ENCODE peak calls at places on chromosomes 6 and 20, in eight cellular contexts. W is COR-L47; C is head of caudate nucleus; M is stimulated activated CD8-positive, alpha-beta memory T cell treated with anti-CD3 and anti-CD28 coated beads, Interleukin-4, amount 100 ng/mL, for 24 hours; S is C1 segment of cervical spinal cord; L is progenitor cell of endocrine pancreas; A is type B pancreatic cell; R is cardiac muscle cell. B is an unnamed sample.

GRCh38 chr6:117156701-117157100 is 108.7 kb upstream of the VGLL2 start:
- DNase-seq in A (no peak), M (no peak), W (no peak), C (no peak), R (no peak), L (no peak), S (no peak), B (no peak)

GRCh38 chr6:159754959-159755914 is 6.6 kb upstream of the ACAT2 start:
- DNase-seq in A (no peak), M (no peak), R (no peak), C (peak; percentile 32), S (no peak), L (no peak), W (no peak), B (no peak)

GRCh38 chr20:63139369-63139768 is 76.6 kb downstream of the YTHDF1 start:
- DNase-seq in S (no peak), R (no peak), L (no peak), M (no peak), A (no peak), W (no peak), C (no peak), B (no peak)

GRCh38 chr6:98641929-98642328 is 192.4 kb upstream of the POU3F2 start:
- DNase-seq in C (peak; percentile 36), R (no peak), W (no peak), A (no peak), M (no peak), S (peak; percentile 37), L (no peak), B (no peak)

GRCh38 chr6:97689078-97689754 is 406.2 kb upstream of the MMS22L start:
- DNase-seq in C (no peak), W (no peak), M (no peak), A (no peak), L (no peak), R (no peak), S (no peak), B (no peak)

GRCh38 chr20:10239954-10240353 is 21.3 kb downstream of the SNAP25 start:
- DNase-seq in L (no peak), W (peak; percentile 25), R (peak; percentile 72), C (no peak), M (no peak), S (no peak), A (no peak), B (peak; percentile 50)

GRCh38 chr20:32807706-32808105 is 12.0 kb upstream of the MAPRE1 start:
- DNase-seq in C (no peak), W (no peak), R (no peak), A (no peak), S (no peak), L (no peak), M (no peak), B (no peak)

GRCh38 chr6:163872335-163872734 is 457.8 kb downstream of the QKI start:
- DNase-seq in C (no peak), A (no peak), S (no peak), L (no peak), W (no peak), M (no peak), R (peak; percentile 93), B (no peak)

GRCh38 chr20:2750343-2751251 is 49.8 kb downstream of the CPXM1 start:
- DNase-seq in W (peak; percentile 17), A (no peak), S (no peak), C (no peak), R (peak; percentile 67), L (no peak), M (no peak), B (no peak)

GRCh38 chr20:35004051-35004725 is 48.5 kb downstream of the MYH7B start:
- DNase-seq in M (no peak), C (no peak), A (no peak), W (no peak), S (no peak), R (no peak), L (no peak), B (no peak)

GRCh38 chr6:114569643-114570042 is 226.8 kb upstream of the HS3ST5 start:
- DNase-seq in R (no peak), L (no peak), W (no peak), C (no peak), S (no peak), A (no peak), M (no peak), B (no peak)

GRCh38 chr20:25276533-25277050 is 28.7 kb downstream of the PYGB start:
- DNase-seq in C (no peak), R (no peak), A (no peak), S (no peak), L (no peak), W (no peak), M (no peak), B (no peak)

GRCh38 chr20:49497217-49497560 is 14.7 kb upstream of the KCNB1 start:
- DNase-seq in A (no peak), L (no peak), W (no peak), R (peak; percentile 30), M (no peak), S (no peak), C (no peak), B (no peak)

GRCh38 chr20:2751347-2751867 is 49.0 kb downstream of the CPXM1 start:
- DNase-seq in L (no peak), S (no peak), W (no peak), R (no peak), M (no peak), C (no peak), A (no peak), B (no peak)

GRCh38 chr6:148166339-148166949 is 176.2 kb upstream of the SASH1 start:
- DNase-seq in M (no peak), A (no peak), C (no peak), W (peak; percentile 43), S (no peak), R (peak; percentile 76), L (no peak), B (peak; percentile 11)

GRCh38 chr6:127458817-127459216 is 372 bp downstream of the KIAA0408 start:
- DNase-seq in C (no peak), M (no peak), A (no peak), R (peak; percentile 84), L (no peak), W (no peak), S (no peak), B (no peak)

GRCh38 chr6:33987531-33988021 is 158.3 kb downstream of the GRM4 start:
- DNase-seq in S (no peak), L (no peak), C (no peak), A (peak; percentile 55), W (peak; percentile 85), M (no peak), R (no peak), B (no peak)

GRCh38 chr20:32508775-32509119 is 76.4 kb downstream of the NOL4L start:
- DNase-seq in C (no peak), W (no peak), S (no peak), L (no peak), A (no peak), R (no peak), M (no peak), B (no peak)

GRCh38 chr6:56856036-56856580 is 98.8 kb upstream of the BEND6 start:
- DNase-seq in L (no peak), S (no peak), R (peak; percentile 91), A (no peak), W (peak; percentile 46), C (no peak), M (no peak), B (no peak)

GRCh38 chr20:25295386-25296093 is 47.7 kb downstream of the PYGB start:
- DNase-seq in S (no peak), M (no peak), W (no peak), L (no peak), R (no peak), C (no peak), A (no peak), B (no peak)

GRCh38 chr6:105352037-105352617 is 50.8 kb downstream of the PREP start:
- DNase-seq in S (no peak), R (no peak), C (no peak), A (no peak), W (no peak), M (no peak), L (no peak), B (no peak)

GRCh38 chr6:52063584-52064400 is 23.6 kb downstream of the PKHD1 start:
- DNase-seq in A (no peak), C (peak; percentile 36), L (no peak), W (no peak), M (peak; percentile 43), S (no peak), R (peak; percentile 46), B (no peak)

GRCh38 chr6:37142047-37142614 is 27.8 kb upstream of the PIM1 start:
- DNase-seq in L (no peak), M (no peak), W (no peak), C (no peak), A (no peak), R (peak; percentile 57), S (no peak), B (no peak)

GRCh38 chr6:98836962-98837944 is 2.9 kb downstream of the POU3F2 start:
- DNase-seq in W (no peak), C (no peak), A (no peak), R (no peak), L (no peak), S (no peak), M (no peak), B (no peak)

GRCh38 chr6:107716688-107717089 is 107.4 kb downstream of the SCML4 start:
- DNase-seq in L (no peak), A (no peak), W (no peak), C (peak; percentile 60), S (no peak), R (peak; percentile 40), M (peak; percentile 54), B (no peak)

GRCh38 chr6:3835055-3835731 is 14.0 kb upstream of the FAM50B start:
- DNase-seq in R (peak; percentile 59), S (no peak), A (no peak), M (no peak), C (no peak), L (no peak), W (no peak), B (no peak)